ENCODE peak calls at places on chromosomes 3 and 15, in nine cellular contexts. U is astrocyte of the hippocampus; A is activated gamma-delta T cell treated with anti-CD3 and anti-CD28 coated beads, Interleukin-2, amount 50 U/mL, for 16 hours; D is left ventricle myocardium superior; K is naive thymus-derived CD8-positive, alpha-beta T cell; C is NCI-H1436; R is posterior cingulate gyrus; H is activated CD4-positive, alpha-beta T cell treated with anti-CD3 and anti-CD28 coated beads, Interleukin-2, amount 50 U/mL, for 24 hours; Y is effector CD4-positive, alpha-beta T cell. T is an unnamed sample.
A peak's percentile ranks its signal among the peaks of the same experiment; 100 is the strongest.

GRCh38 chr15:55661431-55661830 is 73.3 kb upstream of the PYGO1 start:
- DNase-seq in U (peak; percentile 37), A (no peak), D (no peak), K (no peak), C (no peak), R (no peak), H (no peak), Y (no peak), T (no peak)

GRCh38 chr3:162605651-162606204 is 1109.1 kb downstream of the OTOL1 start:
- DNase-seq in U (peak; percentile 1), A (no peak), D (no peak), K (no peak), C (no peak), R (no peak), H (no peak), Y (no peak), T (no peak)

GRCh38 chr15:29857196-29857595 is 34.9 kb upstream of the TJP1 start:
- DNase-seq in U (no peak), A (no peak), D (no peak), K (no peak), C (no peak), R (no peak), H (no peak), Y (no peak), T (no peak)

GRCh38 chr15:58165661-58166060 is 27.5 kb downstream of the AQP9 start:
- DNase-seq in U (peak; percentile 39), A (no peak), D (peak; percentile 75), K (no peak), C (no peak), R (peak; percentile 14), H (no peak), Y (no peak), T (peak; percentile 34)

GRCh38 chr15:63539517-63539916 is 35.1 kb downstream of the USP3 start:
- DNase-seq in U (peak; percentile 41), A (no peak), D (no peak), K (no peak), C (no peak), R (no peak), H (no peak), Y (no peak), T (no peak)

GRCh38 chr3:173066044-173066679 is 74.9 kb downstream of the SPATA16 start:
- DNase-seq in U (peak; percentile 92), A (no peak), D (no peak), K (no peak), C (no peak), R (no peak), H (no peak), Y (no peak), T (no peak)

GRCh38 chr3:76403556-76403955 is 618.2 kb upstream of the ZNF717 start:
- DNase-seq in U (no peak), A (no peak), D (no peak), K (no peak), C (no peak), R (no peak), H (no peak), Y (no peak), T (no peak)

GRCh38 chr3:11367116-11367781 is 95.1 kb downstream of the ATG7 start:
- DNase-seq in U (peak; percentile 40), A (no peak), D (peak; percentile 41), K (no peak), C (no peak), R (no peak), H (no peak), Y (no peak), T (peak; percentile 65)

GRCh38 chr15:89104172-89104564 is 15.9 kb downstream of the ABHD2 start:
- DNase-seq in U (no peak), A (no peak), D (peak; percentile 63), K (no peak), C (no peak), R (peak; percentile 68), H (no peak), Y (no peak), T (no peak)

GRCh38 chr15:101240364-101240763 is 11.5 kb downstream of the CHSY1 start:
- DNase-seq in U (no peak), A (no peak), D (no peak), K (no peak), C (no peak), R (no peak), H (no peak), Y (no peak), T (no peak)

GRCh38 chr3:54120657-54121403 is 1.5 kb upstream of the CACNA2D3 start:
- DNase-seq in U (peak; percentile 43), A (no peak), D (peak; percentile 38), K (no peak), C (no peak), R (no peak), H (no peak), Y (no peak), T (no peak)

GRCh38 chr3:184685646-184686045 is 26.2 kb downstream of the MAGEF1 start:
- DNase-seq in U (peak; percentile 72), A (no peak), D (no peak), K (no peak), C (peak; percentile 28), R (no peak), H (no peak), Y (no peak), T (no peak)

GRCh38 chr3:160707187-160707789 is 30.3 kb downstream of the ARL14 start:
- DNase-seq in U (peak; percentile 70), A (no peak), D (no peak), K (peak; percentile 43), C (peak; percentile 64), R (no peak), H (peak; percentile 20), Y (no peak), T (no peak)

GRCh38 chr3:184771748-184772147 is 40.2 kb upstream of the VPS8 start:
- DNase-seq in U (no peak), A (no peak), D (no peak), K (no peak), C (no peak), R (no peak), H (no peak), Y (no peak), T (no peak)

GRCh38 chr3:160450846-160451245 is 1.3 kb upstream of the TRIM59 start:
- DNase-seq in U (peak; percentile 63), A (no peak), D (no peak), K (no peak), C (no peak), R (no peak), H (no peak), Y (no peak), T (peak; percentile 3)

GRCh38 chr3:105367406-105368213 is 901 bp downstream of the ALCAM start:
- DNase-seq in U (peak; percentile 76), A (peak; percentile 41), D (peak; percentile 63), K (peak; percentile 41), C (no peak), R (peak; percentile 77), H (peak; percentile 65), Y (peak; percentile 55), T (no peak)

GRCh38 chr3:47577583-47578118 is 1.0 kb downstream of the CSPG5 start:
- DNase-seq in U (peak; percentile 40), A (no peak), D (peak; percentile 42), K (no peak), C (no peak), R (no peak), H (no peak), Y (no peak), T (no peak)

GRCh38 chr3:67580430-67581000 is 73.9 kb downstream of the SUCLG2 start:
- DNase-seq in U (no peak), A (no peak), D (no peak), K (no peak), C (no peak), R (no peak), H (no peak), Y (no peak), T (no peak)

GRCh38 chr15:101318147-101318809 is 23.2 kb upstream of the SNRPA1 start:
- DNase-seq in U (no peak), A (no peak), D (no peak), K (no peak), C (no peak), R (no peak), H (no peak), Y (no peak), T (no peak)

GRCh38 chr15:80743189-80743833 is 35.9 kb upstream of the CEMIP start:
- DNase-seq in U (no peak), A (no peak), D (no peak), K (no peak), C (no peak), R (no peak), H (no peak), Y (no peak), T (peak; percentile 25)

GRCh38 chr3:151556591-151556990 is 95.7 kb upstream of the IGSF10 start:
- DNase-seq in U (no peak), A (no peak), D (no peak), K (no peak), C (no peak), R (no peak), H (no peak), Y (no peak), T (no peak)

GRCh38 chr15:70376929-70377691 is 279.4 kb upstream of the TLE3 start:
- DNase-seq in U (peak; percentile 47), A (no peak), D (peak; percentile 87), K (no peak), C (peak; percentile 39), R (peak; percentile 55), H (no peak), Y (no peak), T (no peak)

GRCh38 chr3:130404401-130404800 is 58.9 kb downstream of the COL6A5 start:
- DNase-seq in U (no peak), A (no peak), D (no peak), K (no peak), C (no peak), R (no peak), H (no peak), Y (no peak), T (no peak)

GRCh38 chr15:40163657-40164416 is 3.0 kb downstream of the BUB1B start:
- DNase-seq in U (no peak), A (no peak), D (no peak), K (no peak), C (no peak), R (no peak), H (no peak), Y (no peak), T (no peak)

GRCh38 chr3:16137044-16137443 is 37.4 kb upstream of the GALNT15 start:
- DNase-seq in U (no peak), A (no peak), D (no peak), K (no peak), C (no peak), R (no peak), H (no peak), Y (no peak), T (no peak)

GRCh38 chr3:121637922-121638321 is 22.8 kb downstream of the HCLS1 start:
- DNase-seq in U (no peak), A (no peak), D (no peak), K (no peak), C (no peak), R (no peak), H (no peak), Y (no peak), T (no peak)

GRCh38 chr15:96333194-96334016 is 2.9 kb downstream of the NR2F2 start:
- DNase-seq in U (peak; percentile 80), A (no peak), D (peak; percentile 59), K (no peak), C (no peak), R (no peak), H (no peak), Y (no peak), T (no peak)

GRCh38 chr15:38652998-38653397 is 88.4 kb upstream of the RASGRP1 start:
- DNase-seq in U (no peak), A (peak; percentile 65), D (no peak), K (peak; percentile 95), C (no peak), R (no peak), H (peak; percentile 45), Y (peak; percentile 68), T (no peak)

GRCh38 chr3:82633319-82633718 is 871.9 kb upstream of the GBE1 start:
- DNase-seq in U (no peak), A (no peak), D (no peak), K (no peak), C (no peak), R (no peak), H (no peak), Y (no peak), T (no peak)

GRCh38 chr3:116391296-116392201 is 53.7 kb downstream of the LSAMP start:
- DNase-seq in U (no peak), A (no peak), D (peak; percentile 15), K (no peak), C (no peak), R (no peak), H (no peak), Y (no peak), T (no peak)

GRCh38 chr3:56790016-56790950 is 11.5 kb downstream of the ARHGEF3 start:
- DNase-seq in U (no peak), A (no peak), D (no peak), K (peak; percentile 65), C (no peak), R (no peak), H (no peak), Y (peak; percentile 20), T (no peak)

T was measured in LNCaP clone FGC.